ENCODE peak calls at places on chromosome X, in four cellular contexts. B, P, X and H are unnamed samples.

GRCh38 chrX:22105231-22105630 is 73.1 kb downstream of the PHEX start:
- DNase-seq in X (no peak), B (no peak), P (no peak), H (no peak)

GRCh38 chrX:2820131-2820771 is 8.5 kb upstream of the GYG2 start:
- DNase-seq in P (no peak), X (no peak), B (no peak), H (no peak)

GRCh38 chrX:32533848-32534247 is 677.5 kb downstream of the DMD start:
- DNase-seq in X (no peak), P (no peak), B (no peak), H (no peak)

GRCh38 chrX:1391370-1391706 is 575 bp downstream of the SLC25A6 start:
- DNase-seq in B (peak), P (no peak), X (peak), H (peak)

GRCh38 chrX:152821145-152821765 is 9.3 kb downstream of the CETN2 start:
- DNase-seq in P (no peak), X (no peak), B (no peak), H (peak)

GRCh38 chrX:20412871-20413486 is 146.3 kb upstream of the RPS6KA3 start:
- DNase-seq in B (peak), P (no peak), X (peak), H (no peak)

GRCh38 chrX:132842839-132843238 is 115.6 kb downstream of the HS6ST2 start:
- DNase-seq in X (no peak), P (no peak), B (no peak), H (no peak)

GRCh38 chrX:17077349-17077748 is 130.9 kb downstream of the REPS2 start:
- DNase-seq in P (no peak), X (no peak), B (no peak), H (no peak)

GRCh38 chrX:151852294-151852693 is 60.4 kb upstream of the MAGEA4 start:
- DNase-seq in P (no peak), X (no peak), B (no peak), H (no peak)

GRCh38 chrX:17521871-17522693 is 147.1 kb downstream of the NHS start:
- DNase-seq in P (no peak), B (no peak), X (peak), H (peak)

GRCh38 chrX:28058906-28059305 is 77.7 kb upstream of the DCAF8L1 start:
- DNase-seq in B (no peak), P (no peak), X (no peak), H (peak)

GRCh38 chrX:31036895-31037294 is 34.9 kb downstream of the FTHL17 start:
- DNase-seq in B (no peak), X (no peak), P (no peak), H (peak)

GRCh38 chrX:63281465-63281864 is 69.7 kb downstream of the SPIN4 start:
- DNase-seq in X (no peak), B (no peak), P (no peak), H (no peak)

GRCh38 chrX:104566921-104567501 is 1.0 kb downstream of the IL1RAPL2 start:
- DNase-seq in X (no peak), P (no peak), B (no peak), H (no peak)

GRCh38 chrX:50707376-50707775 is 106.6 kb downstream of the SHROOM4 start:
- DNase-seq in B (no peak), X (no peak), P (no peak), H (peak)

GRCh38 chrX:68490644-68491043 is 8.2 kb upstream of the YIPF6 start:
- DNase-seq in B (no peak), X (no peak), P (no peak), H (peak)

GRCh38 chrX:72105436-72105835 is 26.3 kb downstream of the RTL5 start:
- DNase-seq in X (no peak), B (no peak), P (no peak), H (no peak)

GRCh38 chrX:145818522-145819075 is 970 bp downstream of the SLITRK2 start:
- DNase-seq in B (no peak), X (no peak), P (no peak), H (no peak)

GRCh38 chrX:145820825-145821224 is 3.2 kb downstream of the SLITRK2 start:
- DNase-seq in X (no peak), P (no peak), B (no peak), H (no peak)

GRCh38 chrX:145817299-145817665 is 347 bp upstream of the SLITRK2 start:
- DNase-seq in P (no peak), X (peak), B (peak), H (no peak)

GRCh38 chrX:145816607-145817298 is 876 bp upstream of the SLITRK2 start:
- DNase-seq in B (no peak), P (no peak), X (no peak), H (no peak)

GRCh38 chrX:145817666-145818521 is at the start of gene SLITRK2:
- DNase-seq in P (no peak), B (no peak), X (no peak), H (no peak)
- H3K4me3 ChIP-seq in P (no peak), B (peak), X (no peak), H (no peak)

GRCh38 chrX:65196758-65197371 is 220.6 kb upstream of the ZC4H2 start:
- DNase-seq in B (no peak), X (no peak), P (no peak), H (no peak)
- H3K4me3 ChIP-seq in B (no peak), X (no peak), P (no peak), H (no peak)

GRCh38 chrX:123338240-123338639 is 154.2 kb downstream of the GRIA3 start:
- DNase-seq in B (no peak), P (no peak), X (no peak), H (peak)

GRCh38 chrX:123331859-123332258 is 147.8 kb downstream of the GRIA3 start:
- DNase-seq in P (no peak), X (no peak), B (no peak), H (no peak)

GRCh38 chrX:123339201-123339905 is 155.3 kb downstream of the GRIA3 start:
- DNase-seq in B (no peak), X (no peak), P (no peak), H (peak)

GRCh38 chrX:123340691-123341090 is 156.6 kb downstream of the GRIA3 start:
- DNase-seq in X (no peak), B (no peak), P (no peak), H (peak)

DNA sequence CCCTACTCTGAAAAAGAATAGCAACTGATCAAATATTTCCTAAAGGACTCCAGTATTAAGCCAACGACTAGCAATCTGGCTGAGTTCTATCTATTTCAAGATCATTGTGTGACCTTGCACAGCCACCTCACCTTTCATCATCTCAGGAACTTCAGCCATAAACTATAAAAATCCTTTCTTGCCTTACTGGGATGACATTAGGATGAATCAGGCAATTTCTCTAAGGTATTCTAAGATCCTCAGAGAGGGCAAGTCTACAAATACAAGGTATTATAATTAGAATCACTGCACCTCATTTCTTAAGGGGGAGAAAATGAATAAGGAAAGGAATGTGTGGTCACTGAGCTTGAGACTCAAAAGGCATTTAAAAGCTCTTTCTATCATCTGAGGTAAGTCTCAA is 152.6 kb downstream of the GRIA3 start:
- DNase-seq in B (no peak), X (no peak), P (no peak), H (peak)
- H3K4me3 ChIP-seq in B (no peak), X (no peak), P (no peak), H (no peak)

DNA sequence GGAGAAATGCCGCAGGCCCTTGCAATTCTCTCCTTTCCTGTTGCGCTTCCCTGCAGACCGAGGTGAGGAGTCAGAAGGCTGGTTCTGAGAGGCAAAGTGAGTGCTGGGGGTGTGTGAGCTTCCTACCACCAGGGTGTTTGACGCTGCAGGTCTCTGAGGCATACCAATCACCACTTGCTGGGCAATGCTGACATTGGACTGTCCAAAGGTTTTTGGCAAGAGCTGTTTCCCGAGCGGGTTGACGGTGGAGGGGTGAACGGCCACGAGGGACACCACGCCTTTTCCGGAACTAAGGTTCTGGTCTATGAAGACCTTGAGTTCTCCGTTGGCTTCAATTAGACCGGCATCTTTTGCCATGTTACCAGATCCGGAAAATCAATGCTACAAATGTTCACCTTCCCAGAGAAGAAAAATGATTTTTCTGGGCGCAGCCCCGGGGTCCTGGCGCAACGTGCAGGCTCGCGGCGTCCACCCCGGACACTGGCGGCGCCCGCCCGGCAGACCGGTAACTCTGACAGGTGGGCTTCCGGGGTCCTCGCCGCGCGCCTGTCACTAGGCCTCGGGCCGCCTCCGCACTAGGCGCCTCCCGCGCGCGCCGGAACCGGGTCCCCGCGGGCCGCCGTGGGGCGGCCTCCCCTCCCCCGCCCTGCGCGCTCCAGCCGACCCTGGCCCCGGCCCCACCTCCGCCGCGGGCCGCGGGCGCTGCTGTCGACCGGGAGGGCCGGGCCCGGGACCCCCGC is 44.9 kb upstream of the FAM47C start:
- DNase-seq in B (no peak), P (no peak), X (no peak), H (no peak)
- H3K4me3 ChIP-seq in B (no peak), P (peak), X (no peak), H (peak)

DNA sequence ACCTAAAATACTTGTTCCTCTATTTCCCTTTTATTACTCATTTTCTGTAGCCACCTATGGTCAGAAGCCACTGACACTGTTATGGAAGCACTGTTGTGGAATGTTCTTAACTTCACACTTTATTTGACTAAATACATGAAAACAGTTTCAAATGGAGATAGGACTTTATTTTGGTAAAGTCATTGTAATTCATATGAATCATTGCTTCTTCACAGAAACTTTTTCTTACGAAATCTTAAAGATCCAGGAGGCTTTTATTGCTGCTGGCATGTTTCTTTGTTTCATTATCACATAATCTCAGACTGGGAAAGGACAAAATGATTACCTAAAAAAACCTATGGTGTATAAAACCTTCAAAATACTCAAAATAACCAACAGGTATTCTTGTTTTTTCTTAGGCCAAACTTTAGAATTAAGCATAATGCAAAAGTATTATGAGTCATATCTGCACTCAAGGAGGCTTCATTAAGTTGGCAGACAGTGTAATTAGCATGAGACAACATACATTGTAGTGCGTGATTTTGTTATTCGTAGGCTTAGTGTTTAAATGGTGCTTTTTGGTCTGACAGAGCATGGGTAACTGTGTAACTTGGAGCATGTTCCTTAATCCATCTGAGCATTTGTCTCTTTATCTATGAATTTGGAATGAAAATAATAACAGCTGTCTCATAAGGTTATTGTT is 58.0 kb downstream of the SH3BGRL start:
- DNase-seq in X (no peak), B (no peak), P (no peak), H (peak)
- H3K4me3 ChIP-seq in X (no peak), B (no peak), P (no peak), H (no peak)

GRCh38 chrX:10172867-10173266 is 16.1 kb downstream of the CLCN4 start:
- DNase-seq in P (no peak), B (no peak), X (no peak), H (no peak)

GRCh38 chrX:10174810-10175209 is 18.0 kb downstream of the CLCN4 start:
- DNase-seq in P (no peak), X (no peak), B (no peak), H (peak)

GRCh38 chrX:10174051-10174450 is 17.3 kb downstream of the CLCN4 start:
- DNase-seq in B (no peak), P (no peak), X (no peak), H (no peak)

GRCh38 chrX:10175317-10175871 is 18.6 kb downstream of the CLCN4 start:
- DNase-seq in X (no peak), B (no peak), P (no peak), H (no peak)

DNA sequence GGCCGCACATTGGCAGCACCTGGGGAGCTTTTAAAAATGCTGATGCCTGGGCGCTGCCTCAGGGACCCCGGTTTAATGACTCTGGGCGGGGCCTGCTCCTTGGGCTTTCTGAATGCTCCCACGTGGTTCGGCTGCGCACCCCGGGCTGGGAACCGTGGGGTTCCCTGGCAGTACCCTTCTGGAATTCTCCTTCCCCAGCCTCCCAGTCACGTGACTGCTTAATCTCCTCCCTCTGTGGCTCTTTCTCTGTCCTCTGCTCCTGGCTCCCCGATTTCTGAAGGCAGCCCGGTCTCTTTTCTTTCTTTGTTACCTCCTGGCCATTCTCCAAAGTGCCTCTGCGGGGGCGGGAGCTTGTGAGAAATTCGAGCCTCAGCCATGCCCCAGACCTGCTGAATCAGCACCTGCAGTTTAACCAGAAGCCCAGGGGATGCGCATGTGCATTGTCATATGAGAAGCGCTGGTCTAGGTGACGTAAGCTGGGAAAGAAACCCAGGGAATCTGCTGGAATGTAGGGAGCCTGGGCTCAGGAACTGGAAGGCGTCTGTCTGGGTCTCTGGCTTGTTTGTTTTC is 16.6 kb downstream of the CLCN4 start:
- DNase-seq in B (no peak), X (no peak), P (peak), H (peak)
- H3K4me3 ChIP-seq in B (no peak), X (no peak), P (no peak), H (no peak)